ENCODE peak calls at places on chromosomes 7 and 10, in five cellular contexts. X is A549, H is IMR-90, R is HepG2, Q is GM12878. T is an unnamed sample.

GRCh38 chr10:121662945-121663917 is 65.0 kb upstream of the FGFR2 start:
- DNase-seq in X (peak), H (no peak), R (no peak), Q (no peak), T (peak)

GRCh38 chr7:94055963-94056362 is 51.8 kb upstream of the BET1 start:
- DNase-seq in R (no peak), H (no peak), Q (no peak), X (no peak), T (no peak)

GRCh38 chr7:139505563-139505962 is 17.9 kb upstream of the CLEC2L start:
- DNase-seq in R (peak), Q (no peak), X (peak), H (no peak), T (peak)

GRCh38 chr7:116863168-116863670 is 832 bp downstream of the CAPZA2 start:
- DNase-seq in R (peak), H (peak), Q (no peak), X (peak), T (no peak)

GRCh38 chr7:151141855-151142685 is 25.4 kb downstream of the GBX1 start:
- DNase-seq in Q (no peak), H (no peak), R (no peak), X (no peak), T (no peak)

GRCh38 chr7:37149019-37149814 is 299.4 kb downstream of the ELMO1 start:
- DNase-seq in H (no peak), R (no peak), Q (no peak), X (no peak), T (no peak)

GRCh38 chr10:15720635-15721310 is 1.1 kb upstream of the ITGA8 start:
- DNase-seq in Q (no peak), X (no peak), H (no peak), R (no peak), T (no peak)

GRCh38 chr7:1535695-1536094 is 5.2 kb downstream of the MAFK start:
- DNase-seq in R (no peak), X (peak), H (no peak), Q (no peak), T (no peak)

GRCh38 chr10:28853195-28853594 is 175.9 kb downstream of the BAMBI start:
- DNase-seq in X (no peak), H (no peak), Q (no peak), R (no peak), T (no peak)

GRCh38 chr7:82678716-82679115 is 235.1 kb upstream of the CACNA2D1 start:
- DNase-seq in X (no peak), Q (no peak), R (no peak), H (no peak), T (no peak)

GRCh38 chr10:123718544-123719060 is 52.4 kb downstream of the GPR26 start:
- DNase-seq in R (no peak), Q (no peak), X (no peak), H (no peak), T (no peak)

GRCh38 chr7:158061031-158061630 is 526.5 kb downstream of the PTPRN2 start:
- DNase-seq in R (no peak), H (no peak), X (no peak), Q (no peak), T (no peak)

GRCh38 chr7:1466524-1467271 is 7.4 kb upstream of the MICALL2 start:
- DNase-seq in R (peak), Q (no peak), H (peak), X (peak), T (no peak)

GRCh38 chr7:54989826-54990225 is 29.0 kb upstream of the EGFR start:
- DNase-seq in R (no peak), Q (no peak), X (no peak), H (no peak), T (no peak)

GRCh38 chr10:86711957-86712708 is 43.8 kb downstream of the LDB3 start:
- DNase-seq in R (no peak), H (peak), Q (peak), X (peak), T (no peak)

GRCh38 chr7:143354376-143354775 is 8.1 kb downstream of the FAM131B start:
- DNase-seq in R (no peak), X (no peak), Q (no peak), H (no peak), T (no peak)

GRCh38 chr7:106603300-106603699 is 57.7 kb downstream of the CCDC71L start:
- DNase-seq in H (no peak), X (no peak), R (no peak), Q (no peak), T (no peak)

GRCh38 chr10:30354669-30355068 is 5.6 kb upstream of the MTPAP start:
- DNase-seq in X (no peak), R (no peak), Q (no peak), H (no peak), T (no peak)

GRCh38 chr7:151838861-151839381 is 38.0 kb downstream of the PRKAG2 start:
- DNase-seq in Q (peak), R (no peak), H (no peak), X (no peak), T (no peak)

GRCh38 chr10:6110136-6110535 is 21.3 kb downstream of the RBM17 start:
- DNase-seq in Q (no peak), R (no peak), H (no peak), X (no peak), T (no peak)

GRCh38 chr7:29204491-29205281 is 10.1 kb downstream of the CHN2 start:
- DNase-seq in Q (no peak), R (peak), X (no peak), H (no peak), T (no peak)

GRCh38 chr7:48016641-48017040 is 12.3 kb downstream of the SUN3 start:
- DNase-seq in R (no peak), Q (no peak), X (no peak), H (no peak), T (no peak)

GRCh38 chr7:64307254-64308018 is 6.3 kb upstream of the ZNF736 start:
- DNase-seq in H (peak), Q (peak), X (no peak), R (no peak), T (no peak)
- TF ChIP-seq POLR2A in H (no peak), Q (peak), X (no peak), R (no peak), T (no peak)

DNA sequence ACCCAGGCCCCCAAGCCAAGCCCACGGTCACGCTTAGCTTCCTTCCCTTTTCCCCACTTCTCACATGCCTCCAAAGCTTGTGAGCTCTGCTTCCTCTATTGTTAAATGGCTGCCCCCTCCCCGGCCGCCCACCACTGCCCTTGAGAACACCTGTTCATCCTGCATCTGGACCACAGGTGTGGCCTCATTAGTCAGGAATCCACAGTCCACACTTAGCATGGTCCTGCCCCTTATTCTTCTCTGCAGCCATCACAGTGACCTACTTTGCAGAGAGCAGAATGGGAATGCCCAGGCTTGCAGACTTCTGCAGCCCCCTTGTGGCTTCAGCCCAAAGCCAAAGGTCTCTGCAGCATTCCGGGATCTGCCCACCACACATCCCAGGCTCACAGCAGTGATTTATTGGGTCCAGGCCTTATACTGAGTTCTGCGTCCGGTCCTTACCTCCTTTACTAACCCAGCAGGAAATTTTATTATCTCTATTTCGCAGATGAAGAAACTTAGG is 67.0 kb downstream of the PTPRE start:
- DNase-seq in Q (no peak), R (no peak), X (no peak), H (no peak), T (no peak)
- TF ChIP-seq RAD21 in Q (no peak), R (no peak), X (no peak), H (no peak), T (peak)

GRCh38 chr7:15464762-15465144 is 97.1 kb downstream of the AGMO start:
- DNase-seq in Q (no peak), R (no peak), H (no peak), X (no peak), T (no peak)
- TF ChIP-seq POLR2A in Q (no peak), R (no peak), H (no peak), X (no peak), T (no peak)

GRCh38 chr10:4981722-4982471 is 18.7 kb downstream of the AKR1C1 start:
- DNase-seq in H (peak), X (peak), R (peak), Q (no peak), T (peak)

GRCh38 chr10:4984223-4984622 is 19.4 kb downstream of the AKR1C2 start:
- DNase-seq in Q (no peak), X (peak), H (no peak), R (no peak), T (no peak)

GRCh38 chr10:4980793-4981192 is 17.6 kb downstream of the AKR1C1 start:
- DNase-seq in X (no peak), R (no peak), H (no peak), Q (no peak), T (no peak)

GRCh38 chr10:4983615-4984216 is 19.9 kb downstream of the AKR1C2 start:
- DNase-seq in H (no peak), R (peak), X (peak), Q (no peak), T (no peak)

DNA sequence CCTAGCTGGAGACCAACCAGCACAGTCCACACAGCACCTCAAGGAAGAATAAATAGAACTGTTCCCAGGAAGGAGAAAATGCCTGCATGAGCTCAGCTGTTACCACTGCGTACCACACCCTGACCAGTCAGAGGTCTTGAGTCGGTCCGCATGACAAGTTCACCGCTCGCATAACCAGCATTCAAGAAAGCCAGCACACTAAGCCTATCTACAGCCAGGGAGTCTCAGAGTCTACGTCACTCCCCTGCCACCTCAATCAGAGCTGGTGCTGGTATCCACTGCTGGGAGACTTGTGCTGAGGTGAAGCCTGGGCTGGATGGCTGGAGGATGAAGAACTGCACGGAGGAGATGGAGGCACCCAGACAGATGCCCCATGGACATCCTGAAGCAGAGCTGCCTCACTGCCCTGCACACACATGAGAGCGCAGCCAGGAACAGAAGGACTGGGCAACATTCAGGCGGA is 19.6 kb downstream of the AKR1C1 start:
- DNase-seq in X (peak), R (peak), H (peak), Q (no peak), T (no peak)
- TF ChIP-seq RAD21 in X (no peak), R (no peak), H (no peak), Q (no peak), T (no peak)

GRCh38 chr10:116742367-116743265 is at the start of gene HSPA12A:
- DNase-seq in R (no peak), H (peak), X (peak), Q (no peak), T (peak)
- TF ChIP-seq POLR2A in R (no peak), H (peak), X (peak), Q (no peak), T (peak)

GRCh38 chr7:159104188-159105030 is 40.3 kb downstream of the VIPR2 start:
- DNase-seq in X (no peak), Q (no peak), R (no peak), H (no peak), T (no peak)
- TF ChIP-seq RAD21 in X (no peak), Q (no peak), R (no peak), H (no peak), T (no peak)

GRCh38 chr7:4745971-4746919 is 29.2 kb upstream of the AP5Z1 start:
- DNase-seq in Q (peak), H (peak), X (peak), R (peak), T (no peak)
- TF ChIP-seq POLR2A in Q (no peak), H (no peak), X (no peak), R (no peak), T (no peak)

DNA sequence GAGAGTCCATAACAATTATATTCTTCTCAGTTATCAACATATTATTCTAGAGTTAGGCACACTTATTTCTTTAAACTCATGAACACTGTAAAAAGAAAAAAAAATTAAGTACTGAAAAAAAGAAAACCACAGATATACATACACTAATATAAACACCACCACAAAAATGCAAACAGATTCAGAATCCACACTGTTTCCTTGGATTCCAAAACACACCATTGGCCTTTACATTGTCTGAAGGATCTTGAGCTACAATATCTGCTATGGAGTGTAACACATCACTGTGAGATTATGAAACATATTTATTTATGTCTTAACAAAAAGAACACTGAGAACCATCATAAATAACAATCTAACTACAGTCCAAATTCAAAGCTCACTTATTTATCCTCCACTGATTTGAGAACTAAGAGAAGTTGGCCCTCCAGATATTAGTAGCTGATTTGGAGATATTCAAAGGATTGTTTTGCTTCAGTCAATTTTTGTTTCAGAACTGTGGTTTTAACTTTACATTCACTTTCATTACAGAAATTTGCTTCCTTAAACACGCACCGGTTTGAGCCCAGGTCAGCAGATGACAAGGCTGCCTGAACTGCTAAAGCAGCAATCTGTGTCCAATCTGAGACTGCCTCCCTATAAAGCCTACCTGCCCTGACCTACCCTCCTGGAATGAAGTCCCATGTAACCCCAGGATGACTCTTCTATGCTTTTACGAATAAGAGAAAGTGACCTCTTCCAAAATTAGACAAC is 47.0 kb upstream of the CDK1 start:
- DNase-seq in R (no peak), Q (peak), X (no peak), H (no peak), T (no peak)
- TF ChIP-seq RAD21 in R (no peak), Q (no peak), X (no peak), H (no peak), T (no peak)

GRCh38 chr7:105011771-105012502 is 2.1 kb upstream of the KMT2E start:
- DNase-seq in R (no peak), X (peak), Q (no peak), H (no peak), T (no peak)

GRCh38 chr7:105013283-105013817 is 655 bp upstream of the KMT2E start:
- DNase-seq in Q (peak), H (peak), R (peak), X (peak), T (peak)

GRCh38 chr7:105013818-105014724 is at the start of gene KMT2E:
- DNase-seq in R (peak), Q (peak), H (peak), X (peak), T (peak)

GRCh38 chr7:105010538-105011523 is 3.2 kb upstream of the KMT2E start:
- DNase-seq in R (no peak), X (no peak), H (peak), Q (no peak), T (no peak)

DNA sequence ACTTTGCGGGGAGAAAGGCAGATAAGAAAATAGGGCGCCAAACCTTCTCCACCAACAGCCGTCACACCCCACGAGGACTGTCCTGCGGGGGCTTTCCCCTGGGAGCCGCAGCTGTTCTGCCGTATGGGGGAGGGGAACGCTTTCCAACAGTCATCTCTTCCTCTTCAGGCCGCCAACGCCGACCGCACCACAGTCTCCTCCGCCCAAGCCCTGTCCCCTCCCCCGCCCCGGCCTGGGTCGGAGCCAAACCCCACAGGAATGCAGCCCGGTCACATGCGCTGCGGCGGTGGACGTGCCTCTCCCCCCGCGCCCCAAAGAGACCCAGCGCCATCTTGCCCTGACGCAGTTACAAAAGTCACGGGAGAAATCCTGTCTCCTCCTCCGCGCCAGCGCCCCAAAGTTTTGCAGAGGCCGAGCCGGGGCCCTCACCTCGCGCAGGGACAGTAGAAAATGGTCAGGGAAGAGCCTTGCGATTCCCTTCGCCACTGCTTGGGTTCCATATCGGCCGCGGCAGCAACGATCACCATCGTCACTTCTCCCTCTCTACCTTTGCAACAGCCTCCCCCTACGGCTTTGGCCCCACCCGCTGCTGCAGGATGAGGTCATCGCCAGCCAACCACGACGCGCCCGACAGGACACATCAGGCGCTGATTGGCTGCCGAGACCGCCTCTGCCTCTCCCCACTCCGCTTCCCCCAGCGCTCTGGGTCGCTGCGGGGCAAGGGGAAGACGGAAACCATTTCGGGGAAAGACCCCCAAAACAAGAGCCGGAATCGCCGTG is 1.3 kb upstream of the KMT2E start:
- DNase-seq in Q (peak), R (peak), X (peak), H (peak), T (peak)
- TF ChIP-seq POLR2A in Q (peak), R (peak), X (peak), H (peak), T (no peak)

GRCh38 chr10:114801411-114801813 is 20.2 kb upstream of the FHIP2A start:
- DNase-seq in R (no peak), H (no peak), Q (no peak), X (no peak), T (no peak)
- TF ChIP-seq RAD21 in R (no peak), H (no peak), Q (no peak), X (no peak), T (no peak)

T was measured in HCT116.